ENCODE peak calls at places on chromosomes 2 and 18, in eight cellular contexts. One of them, this sample, is unnamed.

GRCh38 chr2:239584986-239585385 is 184.2 kb upstream of the HDAC4 start:
- DNase-seq in Peyer's patch: peak; percentile 21
- DNase-seq in GM06990: no peak
- DNase-seq in cardiac muscle cell: no peak
- DNase-seq in neural progenitor cell: no peak
- DNase-seq in breast epithelium: no peak
- DNase-seq in upper lobe of left lung: no peak
- DNase-seq in PC-9: no peak
- DNase-seq in this sample: no peak

GRCh38 chr2:47664817-47665216 is 118.1 kb upstream of the MSH6 start:
- DNase-seq in breast epithelium: no peak
- DNase-seq in PC-9: no peak
- DNase-seq in cardiac muscle cell: no peak
- DNase-seq in neural progenitor cell: no peak
- DNase-seq in upper lobe of left lung: no peak
- DNase-seq in Peyer's patch: no peak
- DNase-seq in GM06990: no peak
- DNase-seq in this sample: no peak

GRCh38 chr2:141699573-141699972 is 431.2 kb downstream of the LRP1B start:
- DNase-seq in upper lobe of left lung: no peak
- DNase-seq in GM06990: no peak
- DNase-seq in neural progenitor cell: no peak
- DNase-seq in Peyer's patch: no peak
- DNase-seq in cardiac muscle cell: no peak
- DNase-seq in PC-9: no peak
- DNase-seq in breast epithelium: no peak
- DNase-seq in this sample: no peak

GRCh38 chr2:230714122-230714453 is 1.4 kb downstream of the CAB39 start:
- DNase-seq in neural progenitor cell: peak; percentile 29
- DNase-seq in cardiac muscle cell: peak; percentile 29
- DNase-seq in Peyer's patch: no peak
- DNase-seq in PC-9: no peak
- DNase-seq in GM06990: no peak
- DNase-seq in breast epithelium: no peak
- DNase-seq in upper lobe of left lung: no peak
- DNase-seq in this sample: no peak

GRCh38 chr18:74520096-74520833 is 14.0 kb upstream of the CNDP1 start:
- DNase-seq in breast epithelium: no peak
- DNase-seq in upper lobe of left lung: no peak
- DNase-seq in neural progenitor cell: no peak
- DNase-seq in Peyer's patch: no peak
- DNase-seq in cardiac muscle cell: no peak
- DNase-seq in GM06990: no peak
- DNase-seq in PC-9: no peak
- DNase-seq in this sample: no peak

GRCh38 chr2:215773728-215774127 is 239.6 kb downstream of the MREG start:
- DNase-seq in cardiac muscle cell: no peak
- DNase-seq in breast epithelium: no peak
- DNase-seq in Peyer's patch: no peak
- DNase-seq in upper lobe of left lung: peak; percentile 63
- DNase-seq in PC-9: peak; percentile 33
- DNase-seq in neural progenitor cell: no peak
- DNase-seq in GM06990: no peak
- DNase-seq in this sample: peak; percentile 80

GRCh38 chr2:43192039-43192438 is 34.4 kb downstream of the ZFP36L2 start:
- DNase-seq in cardiac muscle cell: no peak
- DNase-seq in GM06990: no peak
- DNase-seq in upper lobe of left lung: no peak
- DNase-seq in breast epithelium: no peak
- DNase-seq in PC-9: no peak
- DNase-seq in Peyer's patch: no peak
- DNase-seq in neural progenitor cell: no peak
- DNase-seq in this sample: no peak

GRCh38 chr18:35861367-35862114 is 110.9 kb upstream of the RMP24 start:
- DNase-seq in GM06990: peak; percentile 3
- DNase-seq in cardiac muscle cell: peak; percentile 62
- DNase-seq in neural progenitor cell: no peak
- DNase-seq in Peyer's patch: no peak
- DNase-seq in PC-9: no peak
- DNase-seq in breast epithelium: no peak
- DNase-seq in upper lobe of left lung: no peak
- DNase-seq in this sample: peak; percentile 14

GRCh38 chr2:129400825-129401224 is 578.6 kb upstream of the RAB6C start:
- DNase-seq in breast epithelium: no peak
- DNase-seq in Peyer's patch: no peak
- DNase-seq in GM06990: no peak
- DNase-seq in cardiac muscle cell: peak; percentile 34
- DNase-seq in PC-9: no peak
- DNase-seq in neural progenitor cell: no peak
- DNase-seq in upper lobe of left lung: no peak
- DNase-seq in this sample: no peak

GRCh38 chr2:205280630-205281225 is 401.6 kb upstream of the NRP2 start:
- DNase-seq in cardiac muscle cell: no peak
- DNase-seq in GM06990: no peak
- DNase-seq in Peyer's patch: no peak
- DNase-seq in upper lobe of left lung: no peak
- DNase-seq in neural progenitor cell: no peak
- DNase-seq in breast epithelium: no peak
- DNase-seq in PC-9: no peak
- DNase-seq in this sample: no peak

GRCh38 chr18:596288-596881 is 403 bp upstream of the CLUL1 start:
- DNase-seq in upper lobe of left lung: peak; percentile 86
- DNase-seq in Peyer's patch: peak; percentile 73
- DNase-seq in neural progenitor cell: peak; percentile 87
- DNase-seq in breast epithelium: peak; percentile 71
- DNase-seq in cardiac muscle cell: peak; percentile 72
- DNase-seq in GM06990: peak; percentile 57
- DNase-seq in PC-9: peak; percentile 5
- DNase-seq in this sample: no peak

DNA sequence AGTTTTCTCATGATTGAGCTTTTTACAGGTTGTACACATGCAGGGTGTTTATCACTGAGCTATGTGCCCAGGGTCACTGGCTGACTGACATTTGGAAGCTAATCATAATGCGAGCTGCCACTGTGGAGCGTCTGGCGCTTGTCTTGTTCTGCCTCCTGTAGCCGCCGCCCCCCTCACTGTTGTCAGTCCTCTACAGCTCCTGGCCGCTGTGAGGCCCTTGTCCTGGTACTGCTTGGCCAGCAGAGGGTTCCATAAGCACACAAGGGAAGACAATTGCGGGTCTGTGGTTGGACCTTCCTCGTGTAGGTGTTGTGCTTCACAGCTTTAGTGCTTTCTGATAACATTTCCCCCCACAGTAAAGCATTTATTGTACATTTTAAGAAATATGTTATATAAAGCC is 105.6 kb upstream of the LDLRAD4 start:
- DNase-seq in breast epithelium: no peak
- DNase-seq in GM06990: no peak
- DNase-seq in PC-9: no peak
- DNase-seq in neural progenitor cell: peak; percentile 91
- DNase-seq in Peyer's patch: no peak
- DNase-seq in cardiac muscle cell: peak; percentile 91
- DNase-seq in upper lobe of left lung: no peak
- DNase-seq in this sample: peak; percentile 14
- TF ChIP-seq CTCF in breast epithelium: no peak
- TF ChIP-seq CTCF in GM06990: peak; percentile 21
- TF ChIP-seq CTCF in PC-9: no peak
- TF ChIP-seq CTCF in neural progenitor cell: peak; percentile 63
- TF ChIP-seq CTCF in Peyer's patch: no peak
- TF ChIP-seq CTCF in cardiac muscle cell: peak; percentile 61
- TF ChIP-seq CTCF in upper lobe of left lung: no peak
- TF ChIP-seq CTCF in this sample: peak; percentile 45

GRCh38 chr18:57776354-57776753 is 26.8 kb downstream of the ATP8B1 start:
- DNase-seq in neural progenitor cell: no peak
- DNase-seq in cardiac muscle cell: no peak
- DNase-seq in PC-9: no peak
- DNase-seq in Peyer's patch: no peak
- DNase-seq in breast epithelium: no peak
- DNase-seq in GM06990: no peak
- DNase-seq in upper lobe of left lung: no peak
- DNase-seq in this sample: no peak

GRCh38 chr18:57776767-57777166 is 26.3 kb downstream of the ATP8B1 start:
- DNase-seq in GM06990: no peak
- DNase-seq in breast epithelium: no peak
- DNase-seq in upper lobe of left lung: no peak
- DNase-seq in PC-9: no peak
- DNase-seq in cardiac muscle cell: no peak
- DNase-seq in Peyer's patch: no peak
- DNase-seq in neural progenitor cell: no peak
- DNase-seq in this sample: no peak

GRCh38 chr18:57784034-57784815 is 18.9 kb downstream of the ATP8B1 start:
- DNase-seq in Peyer's patch: no peak
- DNase-seq in upper lobe of left lung: no peak
- DNase-seq in neural progenitor cell: no peak
- DNase-seq in GM06990: no peak
- DNase-seq in breast epithelium: no peak
- DNase-seq in cardiac muscle cell: no peak
- DNase-seq in PC-9: no peak
- DNase-seq in this sample: peak; percentile 44

GRCh38 chr18:57781128-57781463 is 22.0 kb downstream of the ATP8B1 start:
- DNase-seq in breast epithelium: no peak
- DNase-seq in GM06990: no peak
- DNase-seq in PC-9: no peak
- DNase-seq in Peyer's patch: no peak
- DNase-seq in cardiac muscle cell: no peak
- DNase-seq in neural progenitor cell: no peak
- DNase-seq in upper lobe of left lung: no peak
- DNase-seq in this sample: no peak

GRCh38 chr18:57780318-57781127 is 22.6 kb downstream of the ATP8B1 start:
- DNase-seq in neural progenitor cell: no peak
- DNase-seq in upper lobe of left lung: no peak
- DNase-seq in PC-9: peak; percentile 33
- DNase-seq in Peyer's patch: no peak
- DNase-seq in breast epithelium: no peak
- DNase-seq in GM06990: no peak
- DNase-seq in cardiac muscle cell: no peak
- DNase-seq in this sample: peak; percentile 92
- H3K36me3 ChIP-seq in neural progenitor cell: no peaks in the 10 kb centered on the region
- H3K36me3 ChIP-seq in upper lobe of left lung: no peaks in the 10 kb centered on the region
- H3K36me3 ChIP-seq in PC-9: no peaks in the 10 kb centered on the region
- H3K36me3 ChIP-seq in Peyer's patch: no peaks in the 10 kb centered on the region
- H3K36me3 ChIP-seq in breast epithelium: no peaks in the 10 kb centered on the region
- H3K36me3 ChIP-seq in GM06990: no peaks in the 10 kb centered on the region
- H3K36me3 ChIP-seq in cardiac muscle cell: no peaks in the 10 kb centered on the region
- H3K36me3 ChIP-seq in this sample: no peaks in the 10 kb centered on the region

GRCh38 chr2:35873921-35874320 is 481.7 kb upstream of the CRIM1 start:
- DNase-seq in GM06990: no peak
- DNase-seq in Peyer's patch: no peak
- DNase-seq in breast epithelium: no peak
- DNase-seq in upper lobe of left lung: no peak
- DNase-seq in cardiac muscle cell: no peak
- DNase-seq in neural progenitor cell: no peak
- DNase-seq in PC-9: no peak
- DNase-seq in this sample: no peak
- TF ChIP-seq CTCF in GM06990: no peak
- TF ChIP-seq CTCF in Peyer's patch: no peak
- TF ChIP-seq CTCF in breast epithelium: no peak
- TF ChIP-seq CTCF in upper lobe of left lung: no peak
- TF ChIP-seq CTCF in cardiac muscle cell: no peak
- TF ChIP-seq CTCF in neural progenitor cell: peak; percentile 34
- TF ChIP-seq CTCF in PC-9: peak; percentile 20
- TF ChIP-seq CTCF in this sample: no peak

DNA sequence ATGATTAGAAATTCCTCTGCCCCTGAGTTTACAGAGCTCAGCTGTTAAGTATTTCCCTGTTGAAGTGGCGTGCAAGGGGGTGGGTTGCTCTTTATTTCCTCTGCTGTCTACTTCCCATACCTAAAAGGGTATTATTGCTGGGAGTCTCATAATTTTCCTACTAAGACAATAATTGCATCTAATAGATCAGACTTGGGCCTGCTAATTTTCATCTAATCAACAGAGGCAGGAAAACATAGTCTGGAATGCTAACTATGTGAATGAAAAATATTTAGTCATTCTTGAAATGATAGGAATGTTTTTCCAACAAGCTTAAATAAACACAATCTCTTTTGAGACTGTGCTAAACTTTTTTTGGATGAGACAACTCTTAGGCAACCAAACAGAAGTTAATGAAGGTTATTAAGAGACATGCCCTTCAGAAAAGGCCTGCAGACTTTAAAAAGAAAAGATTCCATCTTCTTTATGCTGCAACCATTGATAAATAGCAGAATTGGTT is 111.4 kb downstream of the FEZ2 start:
- DNase-seq in upper lobe of left lung: no peak
- DNase-seq in cardiac muscle cell: peak; percentile 23
- DNase-seq in PC-9: peak; percentile 15
- DNase-seq in GM06990: no peak
- DNase-seq in neural progenitor cell: no peak
- DNase-seq in breast epithelium: no peak
- DNase-seq in Peyer's patch: no peak
- DNase-seq in this sample: peak; percentile 55
- H3K36me3 ChIP-seq in upper lobe of left lung: no peaks in the 10 kb centered on the region
- H3K36me3 ChIP-seq in cardiac muscle cell: no peaks in the 10 kb centered on the region
- H3K36me3 ChIP-seq in PC-9: peaks cover 33% of the 10 kb centered on the region
- H3K36me3 ChIP-seq in GM06990: no peaks in the 10 kb centered on the region
- H3K36me3 ChIP-seq in neural progenitor cell: no peaks in the 10 kb centered on the region
- H3K36me3 ChIP-seq in breast epithelium: no peaks in the 10 kb centered on the region
- H3K36me3 ChIP-seq in Peyer's patch: no peaks in the 10 kb centered on the region
- H3K36me3 ChIP-seq in this sample: peaks cover 2% of the 10 kb centered on the region

GRCh38 chr2:96430394-96430988 is 74.7 kb downstream of the NEURL3 start:
- DNase-seq in Peyer's patch: no peak
- DNase-seq in neural progenitor cell: no peak
- DNase-seq in breast epithelium: no peak
- DNase-seq in GM06990: no peak
- DNase-seq in upper lobe of left lung: no peak
- DNase-seq in PC-9: no peak
- DNase-seq in cardiac muscle cell: no peak
- DNase-seq in this sample: no peak
- TF ChIP-seq CTCF in Peyer's patch: no peak
- TF ChIP-seq CTCF in neural progenitor cell: no peak
- TF ChIP-seq CTCF in breast epithelium: no peak
- TF ChIP-seq CTCF in GM06990: no peak
- TF ChIP-seq CTCF in upper lobe of left lung: no peak
- TF ChIP-seq CTCF in PC-9: no peak
- TF ChIP-seq CTCF in cardiac muscle cell: no peak
- TF ChIP-seq CTCF in this sample: no peak

DNA sequence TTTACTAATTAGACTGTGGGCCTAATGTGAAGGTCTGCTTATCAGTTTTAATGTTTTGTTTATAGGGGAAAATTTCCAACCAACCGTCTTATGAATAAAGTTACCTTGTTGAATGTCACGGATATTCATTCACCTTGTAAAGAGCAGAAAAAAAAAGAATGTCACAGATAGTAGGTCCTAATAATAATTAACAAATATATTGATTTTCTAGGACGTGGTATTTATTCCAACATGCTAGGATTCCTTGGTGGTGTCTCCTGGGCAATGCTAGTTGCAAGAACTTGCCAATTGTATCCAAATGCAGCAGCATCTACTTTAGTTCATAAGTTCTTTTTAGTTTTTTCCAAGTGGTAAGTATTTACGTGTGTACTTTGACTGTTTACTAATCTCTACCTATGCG is 23.4 kb downstream of the PAPOLG start:
- DNase-seq in GM06990: no peak
- DNase-seq in Peyer's patch: no peak
- DNase-seq in cardiac muscle cell: no peak
- DNase-seq in upper lobe of left lung: no peak
- DNase-seq in PC-9: no peak
- DNase-seq in breast epithelium: no peak
- DNase-seq in neural progenitor cell: no peak
- DNase-seq in this sample: no peak
- H3K36me3 ChIP-seq in GM06990: peaks cover 4% of the 10 kb centered on the region
- H3K36me3 ChIP-seq in Peyer's patch: no peaks in the 10 kb centered on the region
- H3K36me3 ChIP-seq in cardiac muscle cell: peaks cover 68% of the 10 kb centered on the region
- H3K36me3 ChIP-seq in upper lobe of left lung: peaks cover 82% of the 10 kb centered on the region
- H3K36me3 ChIP-seq in PC-9: peaks cover 24% of the 10 kb centered on the region
- H3K36me3 ChIP-seq in breast epithelium: no peaks in the 10 kb centered on the region
- H3K36me3 ChIP-seq in neural progenitor cell: peaks cover 37% of the 10 kb centered on the region
- H3K36me3 ChIP-seq in this sample: no peaks in the 10 kb centered on the region

This sample was measured in kidney epithelial cell.